ENCODE peak calls at places on chromosome 17, in seven cellular contexts. W is neural progenitor cell, M is HCT116, H is AG04450, L is heart right ventricle, B is adrenal gland, A is H9. K is an unnamed sample. For H3K9me3, the result is how much of the 10 kb centered on the place peaks cover.

GRCh38 chr17:11245792-11246191 is 4.8 kb downstream of the SHISA6 start:
- DNase-seq in W (no peak), M (no peak), H (no peak), L (no peak), B (no peak), A (no peak), K (no peak)

GRCh38 chr17:68381076-68381900 is 76.0 kb downstream of the WIPI1 start:
- DNase-seq in W (no peak), M (peak), H (peak), L (no peak), B (peak), A (no peak), K (no peak)

GRCh38 chr17:35373984-35374765 is 754 bp upstream of the SLFN11 start:
- DNase-seq in W (peak), M (no peak), H (no peak), L (peak), B (peak), A (peak), K (peak)

GRCh38 chr17:44734272-44734671 is 24.5 kb upstream of the ADAM11 start:
- DNase-seq in W (no peak), M (no peak), H (no peak), L (no peak), B (no peak), A (no peak), K (no peak)

GRCh38 chr17:50817142-50817751 is 18.1 kb upstream of the WFIKKN2 start:
- DNase-seq in W (peak), M (peak), H (no peak), L (peak), B (peak), A (peak), K (peak)

GRCh38 chr17:81427446-81428120 is 32.3 kb downstream of the BAHCC1 start:
- DNase-seq in W (peak), M (no peak), H (no peak), L (peak), B (peak), A (no peak), K (no peak)

GRCh38 chr17:81349397-81350319 is 45.6 kb upstream of the BAHCC1 start:
- DNase-seq in W (no peak), M (peak), H (no peak), L (no peak), B (no peak), A (peak), K (no peak)

GRCh38 chr17:34384271-34384670 is 21.2 kb upstream of the CCL1 start:
- DNase-seq in W (no peak), M (no peak), H (no peak), L (no peak), B (no peak), A (no peak), K (no peak)

GRCh38 chr17:45098081-45098868 is 34.0 kb downstream of the PLCD3 start:
- DNase-seq in W (no peak), M (no peak), H (no peak), L (no peak), B (no peak), A (peak), K (no peak)

GRCh38 chr17:57927048-57927723 is 28.0 kb downstream of the CUEDC1 start:
- DNase-seq in W (peak), M (no peak), H (no peak), L (no peak), B (no peak), A (no peak), K (no peak)

GRCh38 chr17:3845361-3845753 is 689 bp downstream of the NCBP3 start:
- DNase-seq in W (no peak), M (no peak), H (no peak), L (no peak), B (peak), A (no peak), K (no peak)

GRCh38 chr17:8436169-8436932 is 667 bp downstream of the NDEL1 start:
- DNase-seq in W (peak), M (peak), H (no peak), L (peak), B (peak), A (peak), K (peak)

GRCh38 chr17:44785921-44786320 is 27.1 kb downstream of the ADAM11 start:
- DNase-seq in W (no peak), M (no peak), H (no peak), L (no peak), B (no peak), A (peak), K (no peak)

GRCh38 chr17:56966277-56966676 is 5.4 kb upstream of the COIL start:
- DNase-seq in W (peak), M (no peak), H (no peak), L (no peak), B (no peak), A (no peak), K (no peak)

GRCh38 chr17:5092139-5093010 is 14.1 kb downstream of the ZFP3 start:
- DNase-seq in W (no peak), M (no peak), H (no peak), L (no peak), B (no peak), A (no peak), K (no peak)
- H3K9me3 ChIP-seq in W (under half), M (under half), H (half or more), L (half or more), B (half or more), A (half or more), K (half or more)

DNA sequence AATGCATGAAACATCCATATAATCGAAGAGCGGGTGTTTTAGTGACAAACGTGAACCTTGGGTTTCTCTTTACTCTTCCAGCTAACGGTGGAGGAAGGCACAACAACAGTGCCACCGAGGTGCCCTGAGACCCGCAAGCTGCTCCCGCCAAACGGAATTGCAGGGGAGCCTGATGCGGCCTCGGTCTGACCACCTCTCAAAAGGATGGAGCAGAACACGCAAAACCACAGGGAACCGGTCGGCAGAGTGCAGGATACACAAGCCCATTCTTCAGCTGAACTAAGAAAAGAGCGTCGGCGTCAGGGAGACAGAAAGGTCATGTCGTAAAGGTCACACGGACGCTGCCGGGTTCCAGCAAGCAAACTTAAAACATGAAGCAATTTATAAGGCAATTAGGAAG is 109.5 kb upstream of the ZNF750 start:
- DNase-seq in W (no peak), M (no peak), H (no peak), L (no peak), B (peak), A (no peak), K (no peak)
- H3K9me3 ChIP-seq in W (under half), M (under half), H (half or more), L (half or more), B (under half), A (half or more), K (under half)

GRCh38 chr17:21677126-21677910 is 15.0 kb upstream of the KCNJ18 start:
- DNase-seq in W (no peak), M (no peak), H (no peak), L (no peak), B (no peak), A (no peak), K (no peak)
- H3K9me3 ChIP-seq in W (under half), M (under half), H (half or more), L (under half), B (under half), A (half or more), K (under half)

DNA sequence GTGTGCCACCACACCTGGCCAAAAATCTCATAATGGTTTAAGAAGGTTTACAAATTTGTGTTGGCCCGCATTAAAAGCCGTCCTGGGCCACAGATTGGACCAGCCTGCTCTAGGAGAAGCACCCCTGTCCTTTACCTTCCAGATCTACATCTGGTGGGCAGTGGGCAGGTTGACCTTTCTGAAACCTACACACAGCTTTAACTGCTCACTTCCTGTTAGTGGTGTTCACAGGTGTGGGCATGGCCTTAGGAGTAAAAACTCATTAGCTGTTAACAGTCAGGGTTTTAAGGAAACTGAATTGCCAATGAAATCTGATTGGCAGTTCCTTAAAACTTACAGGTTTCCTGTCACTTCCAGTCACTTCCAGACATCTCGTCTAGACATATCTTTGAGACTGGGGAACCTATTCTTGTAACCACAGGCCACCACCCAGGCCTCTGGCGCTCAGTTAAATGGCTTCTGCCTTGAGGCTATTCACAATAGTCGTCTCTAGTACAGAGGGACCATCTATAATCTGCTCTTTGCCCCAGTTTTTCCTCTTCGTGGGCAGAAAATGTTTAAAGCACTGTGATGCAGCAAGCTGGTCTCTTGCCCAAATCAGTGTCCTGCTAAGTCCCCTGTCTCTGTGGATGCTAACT is 29.3 kb downstream of the GNGT2 start:
- DNase-seq in W (no peak), M (no peak), H (no peak), L (no peak), B (no peak), A (no peak), K (no peak)
- H3K9me3 ChIP-seq in W (under half), M (under half), H (under half), L (under half), B (under half), A (under half), K (under half)

GRCh38 chr17:76672892-76673291 is 29.3 kb upstream of the ST6GALNAC1 start:
- DNase-seq in W (no peak), M (no peak), H (no peak), L (no peak), B (no peak), A (no peak), K (no peak)
- H3K9me3 ChIP-seq in W (under half), M (under half), H (under half), L (under half), B (under half), A (under half), K (under half)

DNA sequence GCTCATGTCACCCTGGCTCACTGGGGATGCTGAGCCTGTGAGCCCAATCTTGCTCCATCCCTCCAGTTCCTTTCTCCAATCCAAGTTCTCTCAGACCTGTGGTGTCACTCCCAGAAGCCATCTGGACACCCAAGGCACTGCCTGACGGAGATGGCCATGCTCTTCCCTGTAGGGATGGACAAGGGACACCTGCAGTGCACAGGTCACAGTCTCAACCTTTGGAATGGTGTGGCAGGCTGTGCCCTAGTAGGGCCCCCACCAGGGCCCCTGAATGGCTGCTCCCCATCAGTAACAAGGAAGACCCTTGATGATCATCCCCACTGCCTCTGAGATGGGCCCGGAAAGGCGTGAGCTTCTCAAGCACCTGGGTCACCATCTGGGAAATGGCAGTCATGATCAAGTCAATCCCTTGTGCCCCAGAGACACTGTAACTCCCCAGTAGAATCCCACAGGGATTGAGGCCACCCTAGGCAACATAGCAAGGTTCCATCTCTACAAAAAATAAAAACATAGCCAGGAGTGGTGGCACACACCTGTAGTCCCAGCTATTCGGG is 822.5 kb downstream of the KCNJ18 start:
- DNase-seq in W (no peak), M (no peak), H (no peak), L (no peak), B (no peak), A (no peak), K (no peak)
- H3K9me3 ChIP-seq in W (under half), M (under half), H (half or more), L (under half), B (under half), A (half or more), K (under half)

GRCh38 chr17:5100832-5101231 is 10.8 kb downstream of the ZNF232 start:
- DNase-seq in W (no peak), M (no peak), H (no peak), L (no peak), B (no peak), A (no peak), K (no peak)

GRCh38 chr17:5099271-5099670 is 12.4 kb downstream of the ZNF232 start:
- DNase-seq in W (no peak), M (no peak), H (no peak), L (no peak), B (no peak), A (no peak), K (no peak)

GRCh38 chr17:5097101-5097834 is 14.4 kb downstream of the ZNF232 start:
- DNase-seq in W (peak), M (no peak), H (no peak), L (peak), B (peak), A (peak), K (no peak)
- H3K9me3 ChIP-seq in W (under half), M (under half), H (half or more), L (half or more), B (under half), A (under half), K (under half)